ENCODE peak calls at places on chromosomes 2 and 18, in four cellular contexts. One of them, this sample, is unnamed.

GRCh38 chr2:200308421-200309295 is 2.2 kb downstream of the SPATS2L start:
- DNase-seq in GM10248: no peak
- DNase-seq in GM13976: no peak
- DNase-seq in fibroblast of lung: peak; percentile 76
- DNase-seq in this sample: peak; percentile 30

GRCh38 chr2:181977661-181978350 is 7.8 kb upstream of the PPP1R1C start:
- DNase-seq in fibroblast of lung: no peak
- DNase-seq in GM10248: no peak
- DNase-seq in GM13976: no peak
- DNase-seq in this sample: peak; percentile 82

GRCh38 chr18:45569566-45569965 is 45.7 kb upstream of the SLC14A2 start:
- DNase-seq in fibroblast of lung: no peak
- DNase-seq in GM13976: no peak
- DNase-seq in GM10248: no peak
- DNase-seq in this sample: no peak

GRCh38 chr2:128557841-128558241 is 239.2 kb upstream of the HS6ST1 start:
- DNase-seq in GM13976: no peak
- DNase-seq in GM10248: no peak
- DNase-seq in fibroblast of lung: peak; percentile 64
- DNase-seq in this sample: peak; percentile 3

GRCh38 chr2:168773719-168774521 is 28.5 kb upstream of the NOSTRIN start:
- DNase-seq in fibroblast of lung: peak; percentile 76
- DNase-seq in GM10248: peak; percentile 24
- DNase-seq in GM13976: peak; percentile 31
- DNase-seq in this sample: peak; percentile 70

GRCh38 chr2:25165992-25166618 is 2.3 kb downstream of the POMC start:
- DNase-seq in GM13976: peak; percentile 76
- DNase-seq in GM10248: peak; percentile 81
- DNase-seq in fibroblast of lung: no peak
- DNase-seq in this sample: no peak

GRCh38 chr18:33916200-33916599 is 308.5 kb downstream of the NOL4 start:
- DNase-seq in GM13976: no peak
- DNase-seq in GM10248: no peak
- DNase-seq in fibroblast of lung: no peak
- DNase-seq in this sample: no peak

GRCh38 chr2:174544156-174544555 is 53.4 kb downstream of the WIPF1 start:
- DNase-seq in fibroblast of lung: no peak
- DNase-seq in GM13976: no peak
- DNase-seq in GM10248: no peak
- DNase-seq in this sample: no peak

GRCh38 chr18:48229445-48230052 is 179.6 kb downstream of the ZBTB7C start:
- DNase-seq in fibroblast of lung: no peak
- DNase-seq in GM10248: no peak
- DNase-seq in GM13976: no peak
- DNase-seq in this sample: no peak

GRCh38 chr2:187377335-187377734 is 70.7 kb downstream of the CALCRL start:
- DNase-seq in GM13976: no peak
- DNase-seq in GM10248: no peak
- DNase-seq in fibroblast of lung: no peak
- DNase-seq in this sample: no peak

GRCh38 chr2:164574931-164575330 is 46.4 kb downstream of the GRB14 start:
- DNase-seq in fibroblast of lung: no peak
- DNase-seq in GM13976: no peak
- DNase-seq in GM10248: no peak
- DNase-seq in this sample: no peak

GRCh38 chr2:4246364-4247131 is 543.2 kb downstream of the DCDC2C start:
- DNase-seq in GM10248: no peak
- DNase-seq in fibroblast of lung: no peak
- DNase-seq in GM13976: no peak
- DNase-seq in this sample: no peak

GRCh38 chr2:65204461-65205230 is 23.0 kb upstream of the ACTR2 start:
- DNase-seq in GM10248: no peak
- DNase-seq in fibroblast of lung: peak; percentile 25
- DNase-seq in GM13976: no peak
- DNase-seq in this sample: no peak

GRCh38 chr18:3458378-3458777 is 8.4 kb downstream of the TGIF1 start:
- DNase-seq in GM13976: no peak
- DNase-seq in GM10248: no peak
- DNase-seq in fibroblast of lung: no peak
- DNase-seq in this sample: no peak

GRCh38 chr2:174974131-174974530 is 31.1 kb downstream of the CHN1 start:
- DNase-seq in GM13976: no peak
- DNase-seq in GM10248: no peak
- DNase-seq in fibroblast of lung: no peak
- DNase-seq in this sample: no peak

GRCh38 chr2:71347517-71347916 is 15.9 kb downstream of the ZNF638 start:
- DNase-seq in GM10248: no peak
- DNase-seq in GM13976: no peak
- DNase-seq in fibroblast of lung: peak; percentile 20
- DNase-seq in this sample: no peak

DNA sequence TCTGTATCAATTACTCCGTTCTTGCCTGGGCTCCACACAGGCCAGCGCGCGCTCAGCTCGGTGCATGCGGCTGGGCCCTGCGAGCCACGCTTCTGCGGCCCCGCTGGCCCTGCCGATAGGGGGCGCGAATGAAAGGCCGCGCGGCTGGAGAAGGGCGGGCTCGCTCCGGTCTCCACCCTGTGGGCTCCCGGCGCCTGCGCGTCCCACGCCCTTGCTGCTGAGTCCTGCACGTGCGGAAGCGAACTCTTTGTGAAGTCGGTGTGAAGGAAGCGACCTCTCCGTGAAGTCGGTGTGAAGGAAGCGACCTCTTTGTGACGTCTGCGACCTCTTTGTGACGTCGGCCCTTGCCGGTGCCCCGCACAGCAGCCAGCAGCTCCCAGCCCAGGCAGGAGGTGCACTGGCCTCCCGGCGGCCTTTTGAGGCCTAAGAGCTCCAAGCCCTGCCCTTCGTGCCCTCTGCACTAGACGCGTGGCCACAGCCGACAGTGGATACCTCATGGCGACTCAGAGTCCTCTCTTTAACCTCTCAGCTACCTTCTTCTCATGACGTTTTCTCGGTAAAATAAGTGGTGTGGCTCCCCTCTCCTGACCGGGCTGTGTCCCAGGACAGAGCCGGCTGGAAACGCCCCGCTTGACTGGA is 391.9 kb upstream of the RAB6C start:
- DNase-seq in GM13976: no peak
- DNase-seq in fibroblast of lung: no peak
- DNase-seq in GM10248: no peak
- DNase-seq in this sample: no peak
- TF ChIP-seq CTCF in GM13976: no peak
- TF ChIP-seq CTCF in fibroblast of lung: no peak
- TF ChIP-seq CTCF in GM10248: no peak
- TF ChIP-seq CTCF in this sample: no peak

GRCh38 chr2:140808816-140809215 is 1322.0 kb downstream of the LRP1B start:
- DNase-seq in GM10248: no peak
- DNase-seq in GM13976: no peak
- DNase-seq in fibroblast of lung: no peak
- DNase-seq in this sample: no peak
- TF ChIP-seq CTCF in GM10248: no peak
- TF ChIP-seq CTCF in GM13976: no peak
- TF ChIP-seq CTCF in fibroblast of lung: no peak
- TF ChIP-seq CTCF in this sample: no peak

DNA sequence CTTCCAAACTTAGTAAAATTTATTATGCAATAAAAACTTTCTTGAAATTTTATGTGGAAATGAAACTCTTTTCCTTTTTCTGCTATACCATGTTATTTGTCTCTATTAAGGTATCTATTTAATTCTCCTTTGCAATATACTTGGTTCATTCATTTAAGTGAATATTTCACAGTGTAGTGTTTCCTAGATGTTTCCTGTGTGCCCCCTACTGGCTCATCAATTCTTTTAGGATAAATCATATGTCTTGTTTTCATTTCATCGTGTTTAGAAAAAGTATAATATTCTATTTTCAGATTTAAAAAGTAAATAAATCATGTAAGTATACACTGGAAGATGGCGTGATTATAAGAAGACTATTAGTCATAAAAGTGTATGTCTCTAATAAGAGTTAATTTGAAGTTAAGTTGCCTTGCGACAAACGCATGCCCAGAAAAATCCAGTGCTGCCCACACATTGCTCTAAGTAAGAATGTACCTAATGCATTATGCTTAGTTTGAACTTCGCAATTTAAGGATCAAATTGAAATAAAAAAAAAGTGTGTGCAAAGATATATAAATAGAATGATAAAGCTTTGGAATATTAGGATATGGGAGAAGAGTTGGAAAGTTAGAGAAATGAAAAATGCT is 525.4 kb downstream of the KCNJ3 start:
- DNase-seq in GM10248: peak; percentile 9
- DNase-seq in GM13976: peak; percentile 16
- DNase-seq in fibroblast of lung: peak; percentile 0
- DNase-seq in this sample: no peak
- TF ChIP-seq CTCF in GM10248: peak; percentile 46
- TF ChIP-seq CTCF in GM13976: peak; percentile 35
- TF ChIP-seq CTCF in fibroblast of lung: no peak
- TF ChIP-seq CTCF in this sample: peak; percentile 55

GRCh38 chr2:113889471-113890252 is at the start of gene ACTR3:
- DNase-seq in GM10248: peak; percentile 93
- DNase-seq in fibroblast of lung: peak; percentile 99
- DNase-seq in GM13976: peak; percentile 92
- DNase-seq in this sample: peak; percentile 96

GRCh38 chr2:113891265-113891959 is 1.5 kb downstream of the ACTR3 start:
- DNase-seq in GM13976: no peak
- DNase-seq in fibroblast of lung: peak; percentile 38
- DNase-seq in GM10248: no peak
- DNase-seq in this sample: no peak

GRCh38 chr2:113888641-113889470 is 1.0 kb upstream of the ACTR3 start:
- DNase-seq in GM10248: no peak
- DNase-seq in fibroblast of lung: no peak
- DNase-seq in GM13976: no peak
- DNase-seq in this sample: no peak

GRCh38 chr2:113892004-113892740 is 2.3 kb downstream of the ACTR3 start:
- DNase-seq in GM10248: no peak
- DNase-seq in GM13976: no peak
- DNase-seq in fibroblast of lung: no peak
- DNase-seq in this sample: no peak

DNA sequence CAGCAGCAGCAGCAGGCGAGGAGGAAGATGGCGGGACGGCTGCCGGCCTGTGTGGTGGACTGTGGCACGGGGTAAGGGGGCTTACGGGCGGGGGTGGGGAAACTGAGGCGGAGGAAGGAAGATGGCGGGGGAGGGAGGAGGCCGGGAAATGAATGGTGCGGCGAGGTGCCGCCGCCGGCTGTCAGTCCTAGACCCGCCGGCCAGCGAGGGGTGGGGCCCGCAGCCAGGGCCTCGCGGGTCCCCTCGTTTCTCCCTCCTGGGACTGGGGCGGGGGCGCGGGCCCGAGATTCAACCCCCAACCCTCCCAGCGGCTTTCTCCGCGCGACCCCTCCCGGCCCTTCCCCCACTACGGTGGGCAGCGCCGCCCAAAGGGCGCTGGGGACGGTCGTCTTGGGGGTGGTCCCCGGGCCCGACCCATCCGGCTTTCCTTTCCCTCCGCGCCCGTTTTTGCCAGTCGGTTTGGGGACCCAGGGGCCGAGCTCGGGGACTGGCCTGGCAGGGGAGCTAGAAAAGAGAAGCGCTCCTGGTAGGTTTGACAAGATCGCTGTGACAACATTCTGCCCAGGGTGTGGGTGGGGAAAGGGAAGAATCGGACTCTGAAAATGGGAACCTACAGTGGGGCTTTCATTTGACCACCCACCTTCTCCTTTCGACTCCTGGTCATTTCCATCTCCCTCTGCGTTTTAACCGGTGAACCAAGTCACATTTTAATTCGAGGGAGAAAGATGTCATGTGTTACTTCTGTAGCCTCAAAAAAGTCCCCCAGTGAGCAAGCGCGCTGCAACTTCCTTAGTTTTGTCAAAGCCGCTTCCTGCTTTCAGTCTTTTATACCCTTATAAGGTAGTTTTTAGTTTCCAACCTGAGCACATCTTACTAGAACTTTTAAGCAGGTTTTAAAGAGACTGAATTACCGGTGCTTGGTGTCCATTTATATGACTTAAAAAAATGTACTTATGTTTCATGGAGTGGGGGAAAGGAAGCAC is 655 bp downstream of the ACTR3 start:
- DNase-seq in GM13976: peak; percentile 56
- DNase-seq in fibroblast of lung: peak; percentile 87
- DNase-seq in GM10248: peak; percentile 48
- DNase-seq in this sample: peak; percentile 65
- TF ChIP-seq CTCF in GM13976: no peak
- TF ChIP-seq CTCF in fibroblast of lung: no peak
- TF ChIP-seq CTCF in GM10248: no peak
- TF ChIP-seq CTCF in this sample: peak; percentile 21

GRCh38 chr2:17972991-17973390 is 94.5 kb downstream of the KCNS3 start:
- DNase-seq in GM10248: no peak
- DNase-seq in fibroblast of lung: no peak
- DNase-seq in GM13976: no peak
- DNase-seq in this sample: no peak

GRCh38 chr2:17971531-17971930 is 93.1 kb downstream of the KCNS3 start:
- DNase-seq in GM13976: no peak
- DNase-seq in GM10248: no peak
- DNase-seq in fibroblast of lung: no peak
- DNase-seq in this sample: no peak

GRCh38 chr2:17979707-17980106 is 101.2 kb downstream of the KCNS3 start:
- DNase-seq in GM13976: no peak
- DNase-seq in fibroblast of lung: no peak
- DNase-seq in GM10248: no peak
- DNase-seq in this sample: peak; percentile 85

GRCh38 chr2:17976871-17977746 is 98.6 kb downstream of the KCNS3 start:
- DNase-seq in GM10248: no peak
- DNase-seq in fibroblast of lung: peak; percentile 100
- DNase-seq in GM13976: no peak
- DNase-seq in this sample: peak; percentile 97

DNA sequence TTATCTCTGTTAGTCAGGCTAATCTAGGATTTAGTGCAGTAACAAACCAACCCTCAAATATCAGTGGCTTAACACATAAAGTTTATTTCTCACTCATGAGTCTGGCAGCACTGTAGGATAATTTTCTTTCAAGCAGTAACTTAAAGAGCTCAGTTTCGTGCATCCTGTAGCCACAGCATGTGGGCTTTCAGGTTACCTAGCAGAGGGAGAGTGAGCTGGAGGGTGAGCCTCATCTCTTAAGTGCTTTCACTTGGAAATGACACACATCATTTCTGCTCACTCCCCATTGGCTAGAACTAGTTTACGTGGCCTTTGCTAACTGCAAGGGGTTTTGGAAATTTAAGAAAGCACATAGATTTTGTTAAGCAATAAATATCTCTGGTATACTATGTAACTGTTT is 96.9 kb downstream of the KCNS3 start:
- DNase-seq in GM10248: no peak
- DNase-seq in fibroblast of lung: no peak
- DNase-seq in GM13976: no peak
- DNase-seq in this sample: no peak
- TF ChIP-seq CTCF in GM10248: no peak
- TF ChIP-seq CTCF in fibroblast of lung: no peak
- TF ChIP-seq CTCF in GM13976: no peak
- TF ChIP-seq CTCF in this sample: no peak

DNA sequence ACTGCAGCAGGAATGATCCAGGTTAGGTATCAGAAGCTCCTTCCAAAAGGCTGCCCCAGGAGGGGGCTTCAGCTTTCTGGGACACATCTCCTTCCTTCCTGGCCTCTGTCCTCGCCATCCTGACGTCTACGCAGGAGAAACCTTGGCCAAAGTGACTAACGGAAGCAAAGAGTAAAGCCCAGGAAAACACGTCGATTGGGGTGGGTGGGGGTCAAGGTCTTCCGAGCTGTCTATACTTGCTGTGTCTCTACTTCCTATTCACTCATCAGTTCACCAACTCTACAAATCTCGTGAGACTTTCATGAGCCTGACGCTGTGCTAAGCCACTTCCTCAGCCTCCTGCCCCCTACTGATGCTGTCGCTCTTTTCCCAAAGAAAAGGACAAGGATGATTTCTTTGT is 212.6 kb downstream of the TNS1 start:
- DNase-seq in GM10248: peak; percentile 44
- DNase-seq in fibroblast of lung: no peak
- DNase-seq in GM13976: peak; percentile 36
- DNase-seq in this sample: no peak
- TF ChIP-seq CTCF in GM10248: no peak
- TF ChIP-seq CTCF in fibroblast of lung: no peak
- TF ChIP-seq CTCF in GM13976: no peak
- TF ChIP-seq CTCF in this sample: no peak

This sample was measured in HFFc6.